ENCODE peak calls at places on chromosomes 5 and 9, in five cellular contexts. B is posterior cingulate gyrus; R is iris pigment epithelial cell; X is NAMALWA; S is activated CD8-positive, alpha-beta memory T cell treated with anti-CD3 and anti-CD28 coated beads for 48 hours. P is an unnamed sample.

GRCh38 chr9:135039266-135039870 is 48.1 kb upstream of the OLFM1 start:
- DNase-seq in B (no peak), R (no peak), X (no peak), S (no peak), P (no peak)

GRCh38 chr9:88801214-88801796 is 190.0 kb upstream of the S1PR3 start:
- DNase-seq in B (no peak), R (no peak), X (no peak), S (no peak), P (no peak)

GRCh38 chr5:30804739-30805313 is 388.7 kb upstream of the CDH6 start:
- DNase-seq in B (no peak), R (peak), X (no peak), S (no peak), P (no peak)

GRCh38 chr9:25964239-25964638 is 286.0 kb upstream of the TUSC1 start:
- DNase-seq in B (no peak), R (peak), X (peak), S (no peak), P (peak)

GRCh38 chr5:173316463-173317020 is 11.7 kb downstream of the STC2 start:
- DNase-seq in B (no peak), R (no peak), X (no peak), S (no peak), P (no peak)

GRCh38 chr9:33840381-33840780 is 23.4 kb downstream of the UBE2R2 start:
- DNase-seq in B (no peak), R (no peak), X (no peak), S (no peak), P (no peak)

GRCh38 chr9:138008081-138008841 is 130.7 kb downstream of the CACNA1B start:
- DNase-seq in B (peak), R (no peak), X (no peak), S (no peak), P (no peak)

GRCh38 chr5:141701341-141702119 is 19.5 kb upstream of the ARAP3 start:
- DNase-seq in B (no peak), R (no peak), X (no peak), S (no peak), P (no peak)

GRCh38 chr5:154740483-154740882 is 14.7 kb upstream of the LARP1 start:
- DNase-seq in B (no peak), R (peak), X (no peak), S (no peak), P (no peak)

GRCh38 chr5:27810458-27810857 is 772.1 kb upstream of the CDH9 start:
- DNase-seq in B (no peak), R (peak), X (no peak), S (no peak), P (no peak)

GRCh38 chr5:112159435-112159834 is 259.6 kb downstream of the EPB41L4A start:
- DNase-seq in B (no peak), R (no peak), X (no peak), S (no peak), P (no peak)

GRCh38 chr9:93905473-93906133 is 49.6 kb downstream of the BARX1 start:
- DNase-seq in B (no peak), R (no peak), X (no peak), S (no peak), P (no peak)

GRCh38 chr9:8613346-8613825 is 813.8 kb upstream of the DMAC1 start:
- DNase-seq in B (no peak), R (no peak), X (no peak), S (no peak), P (no peak)

GRCh38 chr5:118354806-118355205 is 633.5 kb downstream of the DTWD2 start:
- DNase-seq in B (no peak), R (no peak), X (no peak), S (no peak), P (no peak)

P was measured in hippocampal formation.